ENCODE peak calls at places on chromosomes 2 and 18, in nine cellular contexts. J is CD8-positive, alpha-beta memory T cell; Q is activated CD8-positive, alpha-beta memory T cell treated with anti-CD3 and anti-CD28 coated beads for 1 hour; V is stimulated activated CD8-positive, alpha-beta memory T cell treated with anti-CD3 and anti-CD28 coated beads, Interleukin-4, amount 100 ng/mL, for 4 hours; B is amniotic epithelial cell; L is body of pancreas; D is kidney tubule cell; W is dermis microvascular lymphatic vessel endothelial cell; K is effector CD4-positive, alpha-beta T cell. M is an unnamed sample.

GRCh38 chr2:130766711-130767407 is 11.5 kb downstream of the AMER3 start:
- DNase-seq in K (no peak), W (no peak), B (no peak), Q (no peak), L (no peak), V (no peak), D (no peak), J (no peak), M (no peak)

GRCh38 chr2:99765919-99766318 is 276.1 kb upstream of the REV1 start:
- DNase-seq in J (no peak), D (no peak), B (no peak), W (no peak), Q (no peak), L (no peak), V (no peak), K (no peak), M (no peak)

GRCh38 chr2:5981241-5982055 is 289.3 kb downstream of the SOX11 start:
- DNase-seq in B (no peak), W (no peak), K (no peak), J (no peak), D (peak), L (no peak), Q (no peak), V (no peak), M (no peak)

GRCh38 chr2:100065029-100065428 is 77.4 kb downstream of the AFF3 start:
- DNase-seq in L (no peak), B (no peak), W (no peak), V (no peak), J (no peak), Q (no peak), D (no peak), K (no peak), M (no peak)

GRCh38 chr18:72041313-72042032 is 502.7 kb downstream of the CBLN2 start:
- DNase-seq in V (no peak), J (no peak), D (no peak), W (no peak), K (no peak), L (no peak), Q (no peak), B (no peak), M (no peak)

GRCh38 chr2:45681675-45682074 is 30.2 kb downstream of the PRKCE start:
- DNase-seq in W (peak), K (no peak), J (no peak), D (peak), V (no peak), B (peak), Q (no peak), L (no peak), M (peak)

GRCh38 chr18:67232406-67232805 is 284.1 kb downstream of the DSEL start:
- DNase-seq in J (no peak), W (peak), B (peak), D (peak), L (no peak), V (no peak), K (no peak), Q (no peak), M (peak)

GRCh38 chr2:76599732-76600368 is 889.1 kb upstream of the GCFC2 start:
- DNase-seq in W (peak), B (peak), Q (no peak), V (no peak), J (no peak), K (no peak), L (peak), D (peak), M (peak)

GRCh38 chr2:49044680-49045079 is 109.6 kb downstream of the FSHR start:
- DNase-seq in W (no peak), J (no peak), V (no peak), B (peak), Q (no peak), D (peak), L (no peak), K (no peak), M (no peak)

GRCh38 chr2:11134349-11134748 is 20.9 kb upstream of the SLC66A3 start:
- DNase-seq in B (no peak), J (no peak), D (no peak), L (no peak), W (no peak), K (no peak), V (no peak), Q (no peak), M (no peak)

GRCh38 chr2:134682726-134683125 is 36.1 kb downstream of the TMEM163 start:
- DNase-seq in J (no peak), Q (no peak), D (no peak), L (no peak), K (no peak), V (no peak), B (no peak), W (peak), M (peak)

M was measured in glomerular endothelial cell.